ENCODE peak calls at places on chromosomes 13 and 19, in eight cellular contexts. F is mucosa of descending colon; S is activated CD8-positive, alpha-beta T cell treated with anti-CD3 and anti-CD28 coated beads for 36 hours; E is mammary epithelial cell; V is left ventricle myocardium inferior; P is thoracic aorta; K is GM13977; A is HFF-Myc. Z is an unnamed sample.

GRCh38 chr13:99009987-99010551 is 32.2 kb upstream of the DOCK9 start:
- DNase-seq in F (no peak), S (no peak), E (peak; percentile 19), V (no peak), P (no peak), K (no peak), A (no peak), Z (no peak)

GRCh38 chr13:44003481-44003880 is 123.8 kb downstream of the LACC1 start:
- DNase-seq in F (no peak), S (no peak), E (no peak), V (no peak), P (no peak), K (no peak), A (no peak), Z (no peak)

GRCh38 chr13:99926014-99926731 is 45.4 kb downstream of the ZIC5 start:
- DNase-seq in F (peak; percentile 61), S (no peak), E (no peak), V (no peak), P (no peak), K (no peak), A (no peak), Z (no peak)

GRCh38 chr13:24746618-24747247 is 17.2 kb upstream of the RNF17 start:
- DNase-seq in F (no peak), S (peak; percentile 23), E (peak; percentile 40), V (no peak), P (no peak), K (peak; percentile 60), A (no peak), Z (no peak)

GRCh38 chr13:99805361-99805760 is 166.2 kb downstream of the ZIC5 start:
- DNase-seq in F (no peak), S (no peak), E (no peak), V (no peak), P (no peak), K (no peak), A (no peak), Z (no peak)

GRCh38 chr19:18223860-18224524 is 2.2 kb downstream of the PDE4C start:
- DNase-seq in F (peak; percentile 47), S (peak; percentile 44), E (no peak), V (peak; percentile 45), P (no peak), K (peak; percentile 67), A (no peak), Z (peak; percentile 32)

GRCh38 chr19:19423322-19423721 is 17.8 kb downstream of the GATAD2A start:
- DNase-seq in F (no peak), S (no peak), E (no peak), V (no peak), P (no peak), K (no peak), A (no peak), Z (no peak)

GRCh38 chr19:3188627-3189596 is 3.2 kb downstream of the NCLN start:
- DNase-seq in F (peak; percentile 92), S (no peak), E (no peak), V (no peak), P (no peak), K (no peak), A (no peak), Z (no peak)

GRCh38 chr13:24142886-24143285 is 17.6 kb upstream of the SPATA13 start:
- DNase-seq in F (no peak), S (no peak), E (no peak), V (no peak), P (no peak), K (no peak), A (no peak), Z (no peak)

GRCh38 chr13:110973007-110973700 is 58.3 kb upstream of the ANKRD10 start:
- DNase-seq in F (no peak), S (no peak), E (no peak), V (no peak), P (no peak), K (no peak), A (no peak), Z (no peak)

GRCh38 chr13:29125145-29125933 is 305.2 kb downstream of the MTUS2 start:
- DNase-seq in F (no peak), S (no peak), E (no peak), V (no peak), P (no peak), K (peak; percentile 34), A (no peak), Z (no peak)

GRCh38 chr19:8355631-8356402 is 8.1 kb upstream of the ANGPTL4 start:
- DNase-seq in F (no peak), S (no peak), E (peak; percentile 98), V (no peak), P (peak; percentile 47), K (no peak), A (peak; percentile 90), Z (peak; percentile 99)

GRCh38 chr19:44725684-44726083 is 22.8 kb upstream of the BCL3 start:
- DNase-seq in F (peak; percentile 77), S (no peak), E (no peak), V (no peak), P (no peak), K (no peak), A (no peak), Z (no peak)

GRCh38 chr19:6503407-6504201 is 1.5 kb upstream of the TUBB4A start:
- DNase-seq in F (no peak), S (no peak), E (no peak), V (peak; percentile 31), P (no peak), K (peak; percentile 22), A (no peak), Z (no peak)

GRCh38 chr19:32542477-32543106 is 38.4 kb upstream of the PDCD5 start:
- DNase-seq in F (no peak), S (no peak), E (no peak), V (no peak), P (no peak), K (no peak), A (no peak), Z (no peak)

GRCh38 chr19:16160943-16161560 is 12.3 kb downstream of the CIB3 start:
- DNase-seq in F (no peak), S (peak; percentile 80), E (peak; percentile 93), V (no peak), P (no peak), K (no peak), A (peak; percentile 59), Z (peak; percentile 93)

GRCh38 chr19:46674416-46675178 is 13.6 kb upstream of the DACT3 start:
- DNase-seq in F (no peak), S (no peak), E (peak; percentile 20), V (no peak), P (no peak), K (peak; percentile 21), A (no peak), Z (peak; percentile 22)

GRCh38 chr13:33312150-33312908 is 26.8 kb upstream of the STARD13 start:
- DNase-seq in F (no peak), S (no peak), E (peak; percentile 36), V (no peak), P (no peak), K (no peak), A (no peak), Z (peak; percentile 54)

GRCh38 chr13:71645467-71645866 is 221.5 kb downstream of the DACH1 start:
- DNase-seq in F (no peak), S (no peak), E (no peak), V (no peak), P (no peak), K (no peak), A (no peak), Z (no peak)

GRCh38 chr13:90477194-90477593 is 870.3 kb upstream of the MIR17HG start:
- DNase-seq in F (no peak), S (no peak), E (no peak), V (no peak), P (no peak), K (no peak), A (no peak), Z (no peak)

GRCh38 chr19:18590273-18591272 is 2.0 kb downstream of the REX1BD start:
- DNase-seq in F (no peak), S (peak; percentile 64), E (peak; percentile 76), V (no peak), P (no peak), K (no peak), A (no peak), Z (peak; percentile 90)

GRCh38 chr19:13033819-13034611 is 38.7 kb downstream of the NFIX start:
- DNase-seq in F (peak; percentile 89), S (peak; percentile 77), E (peak; percentile 68), V (peak; percentile 86), P (no peak), K (peak; percentile 71), A (no peak), Z (peak; percentile 77)

GRCh38 chr19:48997972-48998371 is 4.3 kb downstream of the RUVBL2 start:
- DNase-seq in F (peak; percentile 77), S (peak; percentile 79), E (no peak), V (no peak), P (no peak), K (no peak), A (no peak), Z (peak; percentile 64)
- TF ChIP-seq CTCF in F (no peak), S (peak; percentile 69), E (peak; percentile 43), V (peak; percentile 51), P (no peak), K (peak; percentile 71), A (peak; percentile 70), Z (peak; percentile 38)

DNA sequence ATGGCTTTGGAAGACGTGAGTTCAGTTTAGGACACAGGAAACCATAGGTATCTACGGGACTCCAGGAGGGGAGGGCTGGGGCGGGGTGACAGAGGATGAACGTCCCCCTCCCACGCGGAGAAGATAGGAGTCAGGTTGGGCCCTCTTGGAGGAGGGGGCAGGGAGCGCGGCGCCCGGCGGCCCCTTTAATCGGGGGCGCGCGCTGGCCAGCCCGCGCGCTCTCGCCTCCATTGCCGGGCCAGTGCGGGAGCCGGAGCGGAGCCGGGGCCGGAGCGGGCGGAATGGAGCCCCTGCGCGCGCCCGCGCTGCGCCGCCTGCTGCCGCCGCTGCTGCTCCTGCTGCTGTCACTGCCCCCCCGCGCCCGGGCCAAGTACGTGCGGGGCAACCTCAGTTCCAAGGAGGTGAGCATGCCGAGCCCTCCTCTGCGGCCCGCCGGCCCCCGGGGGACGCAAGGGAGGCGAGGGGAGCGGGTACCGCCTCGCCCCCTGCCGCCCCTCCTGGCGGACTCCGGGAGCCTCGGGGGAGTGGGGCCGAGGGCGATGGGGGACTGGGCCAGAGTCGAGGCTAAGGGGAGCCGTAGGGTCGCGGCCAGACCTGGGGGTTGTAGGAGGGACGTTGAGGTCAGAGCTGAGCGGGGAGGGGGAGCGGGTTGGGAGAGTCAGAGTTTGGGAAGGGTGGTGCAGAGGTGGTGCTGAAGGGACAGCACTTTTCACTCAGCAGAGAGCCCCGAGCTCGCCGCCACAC is at the start of gene TMEM145:
- DNase-seq in F (no peak), S (peak; percentile 69), E (peak; percentile 24), V (no peak), P (no peak), K (peak; percentile 78), A (no peak), Z (peak; percentile 34)
- TF ChIP-seq CTCF in F (no peak), S (no peak), E (no peak), V (no peak), P (no peak), K (peak; percentile 10), A (no peak), Z (peak; percentile 14)

GRCh38 chr13:61286148-61286745 is 129.4 kb downstream of the PCDH20 start:
- DNase-seq in F (peak; percentile 12), S (peak; percentile 2), E (no peak), V (no peak), P (no peak), K (no peak), A (no peak), Z (peak; percentile 45)
- TF ChIP-seq CTCF in F (no peak), S (no peak), E (no peak), V (peak; percentile 16), P (no peak), K (peak; percentile 35), A (no peak), Z (no peak)

DNA sequence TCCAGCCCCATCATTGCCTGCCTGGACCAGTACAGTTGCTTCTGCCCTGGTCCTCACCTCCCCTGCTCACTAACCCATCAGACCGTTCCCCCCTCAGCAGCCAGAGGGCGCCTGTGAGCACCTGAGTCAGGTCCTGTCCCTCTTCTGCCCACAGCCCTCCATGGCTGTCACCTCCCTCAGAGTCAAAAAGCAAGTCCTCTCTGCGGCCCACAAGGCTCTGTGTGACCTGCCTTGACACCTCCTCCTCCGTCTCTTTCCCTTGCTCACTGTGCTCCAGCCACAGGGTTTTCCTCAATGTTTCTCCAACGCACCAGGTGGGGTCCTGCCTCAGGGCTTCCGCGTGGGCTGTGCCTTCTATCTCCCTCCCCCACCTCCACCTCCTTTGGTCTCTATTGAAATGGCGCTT is 29.4 kb upstream of the PTPRS start:
- DNase-seq in F (peak; percentile 65), S (peak; percentile 82), E (no peak), V (peak; percentile 18), P (no peak), K (peak; percentile 66), A (no peak), Z (peak; percentile 66)
- TF ChIP-seq CTCF in F (peak; percentile 29), S (peak; percentile 65), E (peak; percentile 57), V (peak; percentile 46), P (no peak), K (peak; percentile 89), A (peak; percentile 81), Z (peak; percentile 51)